ENCODE peak calls at places on chromosomes 3 and 15, in six cellular contexts. K is brain microvascular endothelial cell; Q is PC-3; C is bronchial epithelial cell; U is cardiac muscle cell; J is CD8-positive, alpha-beta T cell. N is an unnamed sample.

GRCh38 chr3:73625124-73625665 is 454 bp upstream of the PDZRN3 start:
- DNase-seq in Q (no peak), U (peak), K (peak), J (no peak), C (no peak), N (peak)

GRCh38 chr3:124834723-124835718 is 52.1 kb downstream of the ITGB5 start:
- DNase-seq in J (peak), C (peak), Q (peak), U (no peak), K (peak), N (peak)

GRCh38 chr3:24493951-24494615 is 567 bp downstream of the THRB start:
- DNase-seq in U (peak), K (no peak), J (no peak), Q (peak), C (no peak), N (no peak)

GRCh38 chr15:75982468-75982867 is 29.8 kb downstream of the NRG4 start:
- DNase-seq in U (no peak), Q (no peak), J (no peak), K (no peak), C (no peak), N (no peak)

GRCh38 chr3:81465510-81465909 is 295.9 kb downstream of the GBE1 start:
- DNase-seq in J (no peak), Q (peak), K (no peak), U (no peak), C (peak), N (no peak)

GRCh38 chr3:106826861-106827311 is 550.4 kb upstream of the CCDC54 start:
- DNase-seq in Q (no peak), C (no peak), K (peak), U (no peak), J (no peak), N (no peak)

GRCh38 chr3:66379565-66379964 is 121.3 kb downstream of the LRIG1 start:
- DNase-seq in K (no peak), U (no peak), Q (no peak), C (no peak), J (no peak), N (no peak)

GRCh38 chr3:71022552-71023335 is 560.8 kb downstream of the FOXP1 start:
- DNase-seq in K (no peak), U (peak), C (no peak), J (no peak), Q (peak), N (no peak)

GRCh38 chr3:147945968-147946519 is 536.9 kb downstream of the ZIC1 start:
- DNase-seq in U (peak), Q (peak), J (no peak), C (peak), K (peak), N (peak)

GRCh38 chr15:95972136-95972553 is 358.4 kb upstream of the NR2F2 start:
- DNase-seq in K (peak), Q (no peak), C (no peak), J (no peak), U (peak), N (peak)

GRCh38 chr15:51195459-51195858 is 100.8 kb upstream of the TNFAIP8L3 start:
- DNase-seq in C (no peak), K (no peak), Q (no peak), J (no peak), U (no peak), N (no peak)

GRCh38 chr3:97863775-97864174 is 42.0 kb downstream of the CRYBG3 start:
- DNase-seq in K (no peak), Q (no peak), J (no peak), U (no peak), C (no peak), N (no peak)

GRCh38 chr3:195106418-195106906 is 164.5 kb downstream of the XXYLT1 start:
- DNase-seq in C (no peak), Q (peak), J (peak), U (peak), K (peak), N (no peak)

GRCh38 chr3:130395916-130396315 is 50.4 kb downstream of the COL6A5 start:
- DNase-seq in U (no peak), K (peak), C (peak), J (no peak), Q (peak), N (peak)

GRCh38 chr3:52670621-52671521 is 14.8 kb downstream of the PBRM1 start:
- DNase-seq in U (no peak), Q (peak), K (peak), J (no peak), C (peak), N (peak)

GRCh38 chr3:63654246-63654645 is 1.8 kb downstream of the SNTN start:
- DNase-seq in C (no peak), U (no peak), J (no peak), Q (no peak), K (peak), N (no peak)

GRCh38 chr3:71129611-71130515 is 453.7 kb downstream of the FOXP1 start:
- DNase-seq in Q (peak), U (no peak), J (no peak), C (peak), K (peak), N (no peak)

GRCh38 chr3:15433531-15433930 is 6.1 kb downstream of the EAF1 start:
- DNase-seq in J (no peak), C (no peak), U (no peak), K (no peak), Q (no peak), N (no peak)

GRCh38 chr3:48026951-48027908 is 11.0 kb upstream of the MAP4 start:
- DNase-seq in K (no peak), Q (no peak), J (no peak), C (peak), U (no peak), N (no peak)

GRCh38 chr3:44529927-44530326 is 25.1 kb upstream of the ZKSCAN7 start:
- DNase-seq in C (no peak), Q (peak), U (no peak), J (peak), K (peak), N (no peak)

GRCh38 chr3:87997298-87997697 is 61.5 kb downstream of the CGGBP1 start:
- DNase-seq in Q (peak), C (peak), U (no peak), J (peak), K (peak), N (no peak)

GRCh38 chr3:191958980-191959671 is 498.2 kb downstream of the PYDC2 start:
- DNase-seq in J (no peak), Q (no peak), C (no peak), K (no peak), U (no peak), N (no peak)

GRCh38 chr3:933311-933710 is 159.5 kb upstream of the CNTN6 start:
- DNase-seq in C (no peak), U (no peak), Q (no peak), K (no peak), J (no peak), N (no peak)

GRCh38 chr3:66499881-66500574 is 794 bp downstream of the LRIG1 start:
- DNase-seq in C (no peak), Q (no peak), U (peak), J (peak), K (no peak), N (no peak)

GRCh38 chr15:40285151-40285898 is 2.5 kb upstream of the ANKRD63 start:
- DNase-seq in K (no peak), Q (no peak), U (peak), J (no peak), C (no peak), N (no peak)

GRCh38 chr3:125102470-125102869 is 46.7 kb upstream of the HEG1 start:
- DNase-seq in J (no peak), U (peak), Q (no peak), C (no peak), K (no peak), N (no peak)

GRCh38 chr15:90807687-90808086 is 60.7 kb upstream of the FURIN start:
- DNase-seq in C (peak), J (no peak), K (no peak), Q (peak), U (no peak), N (no peak)

GRCh38 chr15:38130739-38131498 is 121.7 kb upstream of the SPRED1 start:
- DNase-seq in K (peak), J (no peak), Q (peak), C (peak), U (no peak), N (peak)

GRCh38 chr3:149314807-149315578 is 18.4 kb downstream of the TM4SF18 start:
- DNase-seq in J (no peak), K (peak), C (peak), Q (peak), U (no peak), N (peak)

GRCh38 chr3:141250342-141250741 is 18.7 kb downstream of the PXYLP1 start:
- DNase-seq in C (no peak), K (no peak), J (no peak), U (no peak), Q (no peak), N (no peak)

GRCh38 chr3:98601180-98601579 is 7.8 kb upstream of the CPOX start:
- DNase-seq in C (no peak), U (no peak), J (no peak), Q (no peak), K (no peak), N (no peak)

GRCh38 chr3:177904661-177905060 is 631.6 kb upstream of the KCNMB2 start:
- DNase-seq in K (peak), J (no peak), Q (peak), U (no peak), C (no peak), N (peak)

GRCh38 chr15:58521293-58521991 is 89.7 kb downstream of the LIPC start:
- DNase-seq in K (peak), Q (peak), U (no peak), C (peak), J (no peak), N (no peak)

GRCh38 chr3:164537485-164537884 is 540.8 kb downstream of the SI start:
- DNase-seq in K (no peak), Q (no peak), C (no peak), J (no peak), U (no peak), N (no peak)

GRCh38 chr3:109563149-109563548 is 225.8 kb upstream of the DPPA4 start:
- DNase-seq in K (no peak), C (no peak), U (no peak), Q (no peak), J (peak), N (no peak)

GRCh38 chr15:45225506-45226273 is 26.3 kb upstream of the SLC28A2 start:
- DNase-seq in C (no peak), K (no peak), J (no peak), Q (no peak), U (no peak), N (no peak)

GRCh38 chr15:79898369-79898768 is 1.6 kb upstream of the MTHFS start:
- DNase-seq in C (no peak), U (no peak), J (no peak), K (no peak), Q (no peak), N (no peak)

GRCh38 chr15:79897380-79897678 is 515 bp upstream of the MTHFS start:
- DNase-seq in U (no peak), K (no peak), Q (no peak), C (peak), J (no peak), N (no peak)

GRCh38 chr15:79896634-79897379 is at the start of gene MTHFS:
- DNase-seq in K (peak), J (peak), C (peak), U (peak), Q (peak), N (no peak)

GRCh38 chr15:79896131-79896633 is 632 bp downstream of the MTHFS start:
- DNase-seq in J (no peak), Q (no peak), C (no peak), U (no peak), K (no peak), N (no peak)

DNA sequence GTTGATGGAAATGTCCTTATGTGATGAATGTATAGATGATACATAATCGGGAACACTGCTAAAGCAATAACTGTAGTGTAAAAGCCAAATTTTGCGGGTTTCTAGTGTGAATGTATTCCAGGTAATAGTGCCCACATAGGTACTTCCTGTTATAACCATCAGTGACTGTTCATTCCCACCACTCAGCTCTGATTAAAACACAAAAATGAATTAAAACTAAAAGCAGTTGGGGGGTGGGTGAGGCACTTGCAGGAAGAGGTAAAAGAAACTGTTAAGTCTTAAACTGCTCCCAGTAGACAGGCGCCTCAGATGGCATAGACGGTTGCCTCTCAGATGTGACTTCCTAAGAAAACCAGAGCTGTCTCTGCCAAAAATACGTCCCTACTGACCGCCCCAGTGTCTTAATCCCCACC is 893 bp upstream of the MTHFS start:
- DNase-seq in C (no peak), J (no peak), K (no peak), U (no peak), Q (no peak), N (no peak)
- H3K4me3 ChIP-seq in C (peak), J (peak), K (no peak), U (peak), Q (peak), N (no peak)

DNA sequence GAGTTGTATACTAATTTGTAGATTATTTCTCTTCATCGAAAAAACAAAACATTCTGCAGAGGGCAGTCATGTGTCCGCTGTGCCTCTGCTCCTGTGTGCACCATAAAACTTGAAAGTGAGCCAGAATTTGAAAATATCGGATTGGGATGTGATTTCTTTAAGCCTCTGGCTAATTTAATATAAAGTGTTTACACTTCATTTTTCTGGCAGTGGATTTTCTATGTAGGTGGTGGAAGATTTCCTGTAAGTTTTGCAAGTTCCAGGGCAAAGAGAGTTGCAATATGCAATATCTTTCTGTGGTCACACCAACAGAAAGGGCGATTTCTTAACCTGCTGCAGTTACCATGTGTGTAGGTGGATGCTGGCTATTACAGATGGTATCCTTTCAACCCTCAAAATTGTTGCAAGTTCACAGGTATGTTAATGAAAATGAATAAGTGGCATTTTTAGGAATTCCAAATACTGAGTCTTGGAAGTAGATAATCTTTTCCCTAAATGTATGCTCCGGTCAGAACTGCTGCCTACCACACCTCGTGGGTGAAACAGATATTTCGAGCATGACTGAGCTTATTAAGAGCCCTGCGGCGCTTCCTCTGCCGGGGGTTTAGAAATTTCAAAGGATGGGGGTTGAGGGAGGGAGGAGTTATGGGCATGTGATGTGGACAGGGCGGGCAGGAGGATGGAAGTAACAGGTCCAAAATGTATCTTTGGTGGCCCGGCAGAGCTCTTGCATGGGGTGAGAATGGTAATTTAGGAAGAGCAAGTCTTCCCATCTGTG is 134.0 kb downstream of the PGPEP1L start:
- DNase-seq in Q (peak), J (no peak), C (peak), K (peak), U (no peak), N (no peak)
- H3K4me3 ChIP-seq in Q (peak), J (no peak), C (peak), K (peak), U (no peak), N (peak)

DNA sequence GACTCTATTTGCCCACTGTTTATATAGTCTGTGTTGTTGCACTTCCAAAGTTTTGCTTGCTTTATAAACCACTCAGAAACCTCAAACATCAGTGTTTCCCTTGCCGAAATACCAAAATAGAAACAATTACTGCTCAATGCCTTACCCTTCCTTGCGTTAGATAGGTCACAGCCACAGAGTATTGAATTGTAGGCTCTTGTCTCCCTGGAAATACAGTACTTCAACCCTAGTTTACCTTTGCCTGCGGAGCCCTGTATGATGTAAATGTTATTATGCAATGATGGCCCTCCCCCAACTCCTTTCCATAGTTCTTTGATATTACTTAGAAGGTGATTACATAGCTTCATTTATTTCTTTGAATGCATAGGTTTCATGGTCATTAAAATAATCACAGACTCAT is 44.2 kb downstream of the SOX2 start:
- DNase-seq in Q (no peak), J (no peak), C (peak), U (no peak), K (no peak), N (peak)
- H3K4me3 ChIP-seq in Q (no peak), J (no peak), C (no peak), U (no peak), K (no peak), N (no peak)

GRCh38 chr3:50302095-50303037 is 1.0 kb downstream of the HYAL1 start:
- DNase-seq in K (no peak), U (no peak), J (no peak), Q (no peak), C (no peak), N (no peak)

GRCh38 chr3:50300681-50301254 is 1.6 kb upstream of the HYAL3 start:
- DNase-seq in K (no peak), U (no peak), Q (no peak), C (no peak), J (no peak), N (no peak)

GRCh38 chr3:50304601-50305000 is 1.2 kb upstream of the HYAL1 start:
- DNase-seq in C (peak), K (no peak), U (no peak), J (no peak), Q (peak), N (no peak)

GRCh38 chr3:50299929-50300680 is 900 bp upstream of the HYAL3 start:
- DNase-seq in Q (no peak), K (no peak), U (no peak), J (no peak), C (peak), N (no peak)

GRCh38 chr3:50303038-50303815 is at the start of gene HYAL1:
- DNase-seq in Q (no peak), J (no peak), U (peak), C (peak), K (no peak), N (no peak)
- H3K4me3 ChIP-seq in Q (no peak), J (no peak), U (no peak), C (no peak), K (no peak), N (no peak)

GRCh38 chr3:172199850-172200369 is 160.5 kb downstream of the FNDC3B start:
- DNase-seq in U (no peak), C (no peak), Q (no peak), K (no peak), J (no peak), N (no peak)
- H3K4me3 ChIP-seq in U (no peak), C (no peak), Q (no peak), K (no peak), J (no peak), N (no peak)